ENCODE peak calls at places on chromosome 21, in six cellular contexts. K is adrenal gland, S is uterus, B is transverse colon, J is ovary, C is heart left ventricle. D is an unnamed sample.

GRCh38 chr21:31780944-31781343 is 49.0 kb upstream of the SCAF4 start:
- DNase-seq in S (no peak), J (no peak), K (no peak), B (no peak), C (no peak), D (no peak)

GRCh38 chr21:32270748-32271147 is 8.1 kb downstream of the MIS18A start:
- DNase-seq in B (no peak), J (no peak), K (no peak), S (no peak), C (no peak), D (no peak)

GRCh38 chr21:37868896-37869295 is 47.4 kb downstream of the KCNJ6 start:
- DNase-seq in B (no peak), J (no peak), K (no peak), C (no peak), S (no peak), D (no peak)

GRCh38 chr21:38223893-38224540 is 32.8 kb upstream of the KCNJ15 start:
- DNase-seq in K (no peak), C (no peak), B (no peak), S (no peak), J (no peak), D (no peak)

GRCh38 chr21:45112371-45112770 is 38.0 kb downstream of the ADARB1 start:
- DNase-seq in S (no peak), K (no peak), C (no peak), J (no peak), B (no peak), D (peak; percentile 17)

GRCh38 chr21:26881504-26882228 is 36.5 kb upstream of the ADAMTS1 start:
- DNase-seq in J (no peak), B (no peak), C (no peak), K (no peak), S (no peak), D (no peak)

GRCh38 chr21:41428847-41429246 is 2.8 kb downstream of the MX1 start:
- DNase-seq in S (no peak), K (peak; percentile 12), J (no peak), C (no peak), B (no peak), D (no peak)

GRCh38 chr21:39332175-39332574 is 16.7 kb downstream of the HMGN1 start:
- DNase-seq in B (no peak), S (no peak), K (no peak), J (no peak), C (no peak), D (no peak)

GRCh38 chr21:27130152-27130551 is 163.3 kb upstream of the ADAMTS5 start:
- DNase-seq in K (no peak), S (no peak), J (no peak), B (no peak), C (no peak), D (no peak)

GRCh38 chr21:16424331-16424749 is 694.6 kb downstream of the USP25 start:
- DNase-seq in C (no peak), S (no peak), B (no peak), J (no peak), K (no peak), D (no peak)

GRCh38 chr21:38800046-38800758 is 5.5 kb upstream of the ETS2 start:
- DNase-seq in C (no peak), K (no peak), S (no peak), B (no peak), J (no peak), D (no peak)

GRCh38 chr21:39730418-39731107 is 14.4 kb upstream of the IGSF5 start:
- DNase-seq in B (no peak), K (no peak), J (no peak), C (no peak), S (no peak), D (no peak)

GRCh38 chr21:21247441-21247840 is 249.2 kb downstream of the NCAM2 start:
- DNase-seq in B (no peak), S (no peak), C (no peak), J (no peak), K (no peak), D (no peak)

GRCh38 chr21:38914531-38915385 is 109.0 kb downstream of the ETS2 start:
- DNase-seq in S (peak; percentile 38), C (no peak), B (peak; percentile 50), K (no peak), J (peak; percentile 49), D (peak; percentile 66)

GRCh38 chr21:31290765-31291164 is 53.3 kb downstream of the TIAM1 start:
- DNase-seq in B (no peak), J (no peak), K (no peak), S (no peak), C (no peak), D (no peak)

GRCh38 chr21:18369115-18369514 is 34.5 kb downstream of the TMPRSS15 start:
- DNase-seq in S (no peak), C (no peak), K (no peak), B (no peak), J (no peak), D (no peak)

GRCh38 chr21:37636152-37636860 is 269.7 kb downstream of the DYRK1A start:
- DNase-seq in C (no peak), S (peak; percentile 42), J (no peak), K (no peak), B (no peak), D (no peak)

GRCh38 chr21:41460578-41461527 is 34.8 kb downstream of the MX1 start:
- DNase-seq in K (peak; percentile 80), S (peak; percentile 65), J (peak; percentile 69), C (peak; percentile 81), B (peak; percentile 79), D (peak; percentile 87)

GRCh38 chr21:26124421-26124833 is 46.1 kb downstream of the APP start:
- DNase-seq in B (no peak), K (no peak), S (no peak), J (no peak), C (no peak), D (no peak)

GRCh38 chr21:43930074-43930847 is 65.2 kb downstream of the AGPAT3 start:
- DNase-seq in C (no peak), J (no peak), B (no peak), K (no peak), S (no peak), D (no peak)
- H3K36me3 ChIP-seq in C (peaks cover 12% of the 10 kb centered on the region), J (no peaks in the 10 kb centered on the region), B (no peaks in the 10 kb centered on the region), K (no peaks in the 10 kb centered on the region), S (no peaks in the 10 kb centered on the region), D (no peaks in the 10 kb centered on the region)

GRCh38 chr21:29343517-29343916 is 44.8 kb downstream of the BACH1 start:
- DNase-seq in J (no peak), K (no peak), C (no peak), B (no peak), S (peak; percentile 36), D (no peak)

GRCh38 chr21:29338256-29338655 is 39.5 kb downstream of the BACH1 start:
- DNase-seq in B (no peak), S (no peak), C (no peak), K (peak; percentile 32), J (no peak), D (no peak)

GRCh38 chr21:29346281-29346680 is 47.6 kb downstream of the BACH1 start:
- DNase-seq in B (no peak), S (no peak), K (no peak), J (no peak), C (no peak), D (no peak)

GRCh38 chr21:29340228-29340627 is 41.5 kb downstream of the BACH1 start:
- DNase-seq in S (no peak), C (no peak), K (no peak), J (no peak), B (no peak), D (no peak)

DNA sequence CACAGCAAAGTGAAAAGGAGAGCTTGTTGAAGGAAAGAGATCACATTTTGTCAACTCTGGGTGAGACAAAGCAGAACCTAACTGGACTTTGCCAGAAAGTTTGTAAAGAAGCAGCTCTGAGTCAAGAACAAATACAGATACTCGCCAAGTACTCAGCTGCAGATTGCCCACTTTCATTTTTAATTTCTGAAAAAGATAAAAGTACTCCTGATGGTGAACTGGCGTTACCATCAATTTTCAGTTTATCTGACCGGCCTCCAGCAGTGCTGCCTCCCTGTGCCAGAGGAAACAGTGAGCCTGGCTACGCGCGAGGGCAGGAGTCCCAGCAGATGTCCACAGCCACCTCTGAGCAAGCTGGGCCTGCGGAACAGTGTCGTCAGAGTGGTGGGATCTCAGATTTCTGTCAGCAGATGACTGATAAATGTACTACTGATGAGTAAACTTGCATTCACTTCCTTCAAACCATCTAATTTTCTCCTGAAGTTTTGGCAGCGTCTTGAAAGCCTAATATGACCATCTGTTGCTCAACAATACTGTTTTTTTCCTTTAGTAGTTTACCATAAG is 43.8 kb downstream of the BACH1 start:
- DNase-seq in B (peak; percentile 24), S (peak; percentile 31), J (no peak), C (peak; percentile 79), K (peak; percentile 33), D (peak; percentile 82)
- TF ChIP-seq POLR2A in B (no peak), S (no peak), J (no peak), C (no peak), K (no peak), D (no peak)

GRCh38 chr21:42696026-42696380 is 42.6 kb downstream of the PDE9A start:
- DNase-seq in K (no peak), J (no peak), C (no peak), B (no peak), S (no peak), D (peak; percentile 49)
- H3K36me3 ChIP-seq in K (no peaks in the 10 kb centered on the region), J (no peaks in the 10 kb centered on the region), C (no peaks in the 10 kb centered on the region), B (no peaks in the 10 kb centered on the region), S (no peaks in the 10 kb centered on the region), D (peaks cover 66% of the 10 kb centered on the region)

DNA sequence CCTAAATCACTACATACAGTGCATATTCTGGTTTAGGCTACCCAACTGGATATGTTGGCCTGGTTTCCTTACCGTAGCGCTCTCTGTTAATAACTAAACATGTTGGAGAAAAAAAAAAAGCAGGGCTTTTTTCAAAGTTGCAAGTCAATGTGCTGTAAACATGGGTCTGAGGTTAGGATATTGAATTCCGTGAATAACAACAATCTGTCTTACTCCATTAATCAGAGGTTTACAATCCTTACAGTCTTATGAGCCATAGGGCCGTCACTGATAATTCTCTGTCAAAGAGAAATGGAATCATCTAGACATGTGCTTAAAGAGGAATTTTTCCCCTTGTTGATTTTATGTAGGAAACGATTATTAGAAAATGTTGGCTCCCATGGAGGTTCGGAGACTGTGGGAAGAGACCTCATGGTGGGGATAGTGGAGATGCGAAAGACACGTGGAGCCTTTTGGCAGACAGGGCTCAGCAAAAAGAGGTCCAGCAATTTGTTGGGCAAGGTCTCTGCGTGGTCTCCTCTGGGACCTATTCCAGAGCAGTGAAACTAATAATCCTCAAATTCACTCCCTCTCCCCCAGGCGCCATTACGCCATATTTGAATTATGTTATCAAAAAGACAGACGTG is 83.5 kb upstream of the CLDN14 start:
- DNase-seq in K (no peak), B (no peak), J (no peak), C (no peak), S (no peak), D (no peak)
- TF ChIP-seq POLR2A in K (no peak), B (no peak), J (no peak), C (no peak), S (no peak), D (no peak)

DNA sequence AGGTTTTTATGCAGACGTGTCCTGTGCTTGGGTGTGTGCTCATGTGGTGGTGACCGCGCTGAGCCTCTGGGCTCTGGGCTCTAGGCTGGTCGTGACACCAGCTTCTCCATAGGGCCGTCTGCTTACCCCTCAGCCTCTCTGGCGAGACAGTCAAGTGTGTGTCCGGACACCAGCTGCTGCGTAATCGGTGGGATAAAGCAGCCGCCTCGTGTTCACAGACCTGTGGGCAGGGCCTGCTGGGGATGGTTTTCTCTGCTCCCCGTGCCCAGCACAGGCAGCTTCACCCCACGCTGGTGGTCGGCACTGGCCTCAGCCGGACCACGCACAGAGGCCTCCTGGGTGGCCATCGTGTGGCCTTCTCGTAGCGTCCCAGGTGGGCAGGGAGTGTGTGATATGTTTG is 33.6 kb upstream of the DIP2A start:
- DNase-seq in J (no peak), C (peak; percentile 43), K (no peak), S (no peak), B (no peak), D (no peak)
- H3K36me3 ChIP-seq in J (no peaks in the 10 kb centered on the region), C (peaks cover 58% of the 10 kb centered on the region), K (peaks cover 29% of the 10 kb centered on the region), S (no peaks in the 10 kb centered on the region), B (peaks cover 4% of the 10 kb centered on the region), D (peaks cover 77% of the 10 kb centered on the region)

D was measured in sigmoid colon.